ENCODE peak calls at places on chromosome 14, in ten cellular contexts. H is pancreas; Q is cardiac fibroblast; C is fibroblast of mammary gland; G is WERI-Rb-1; L is lower lobe of right lung; W is PC-9; D is fibroblast of pulmonary artery; A is brain microvascular endothelial cell; T is CD8-positive, alpha-beta T cell. B is an unnamed sample.

GRCh38 chr14:58777541-58777979 is 139.8 kb downstream of the DACT1 start:
- DNase-seq in H (no peak), Q (no peak), C (no peak), G (no peak), L (no peak), W (no peak), D (no peak), A (peak), T (no peak), B (no peak)

GRCh38 chr14:63770187-63770807 is 42.4 kb upstream of the SGPP1 start:
- DNase-seq in H (no peak), Q (peak), C (peak), G (peak), L (no peak), W (peak), D (peak), A (peak), T (peak), B (peak)

GRCh38 chr14:42869681-42870080 is 1263.0 kb downstream of the LRFN5 start:
- DNase-seq in H (no peak), Q (no peak), C (peak), G (no peak), L (no peak), W (no peak), D (peak), A (no peak), T (no peak), B (no peak)

GRCh38 chr14:105251920-105252319 is 3.6 kb downstream of the BTBD6 start:
- DNase-seq in H (no peak), Q (no peak), C (no peak), G (no peak), L (no peak), W (no peak), D (no peak), A (no peak), T (no peak), B (peak)

GRCh38 chr14:60760648-60761364 is 26.2 kb downstream of the MNAT1 start:
- DNase-seq in H (no peak), Q (no peak), C (no peak), G (no peak), L (no peak), W (peak), D (no peak), A (no peak), T (no peak), B (no peak)

GRCh38 chr14:31326111-31326510 is 94.2 kb downstream of the HEATR5A start:
- DNase-seq in H (no peak), Q (peak), C (peak), G (no peak), L (no peak), W (no peak), D (peak), A (peak), T (no peak), B (no peak)

GRCh38 chr14:37599527-37600368 is 4.3 kb downstream of the TTC6 start:
- DNase-seq in H (peak), Q (no peak), C (no peak), G (peak), L (peak), W (no peak), D (no peak), A (no peak), T (no peak), B (no peak)

GRCh38 chr14:102944448-102945330 is 22.2 kb downstream of the AMN start:
- DNase-seq in H (no peak), Q (no peak), C (no peak), G (no peak), L (peak), W (no peak), D (no peak), A (no peak), T (no peak), B (no peak)

GRCh38 chr14:92981726-92982125 is 58.8 kb downstream of the CHGA start:
- DNase-seq in H (peak), Q (no peak), C (no peak), G (no peak), L (no peak), W (no peak), D (no peak), A (no peak), T (no peak), B (no peak)

GRCh38 chr14:39015964-39016577 is 87.0 kb downstream of the SEC23A start:
- DNase-seq in H (no peak), Q (peak), C (peak), G (no peak), L (no peak), W (no peak), D (peak), A (no peak), T (no peak), B (no peak)

GRCh38 chr14:45426685-45427282 is 173.8 kb upstream of the MIS18BP1 start:
- DNase-seq in H (no peak), Q (peak), C (peak), G (peak), L (no peak), W (no peak), D (peak), A (peak), T (no peak), B (no peak)

GRCh38 chr14:60590907-60591510 is 58.3 kb downstream of the SIX1 start:
- DNase-seq in H (no peak), Q (no peak), C (no peak), G (no peak), L (no peak), W (no peak), D (no peak), A (no peak), T (no peak), B (no peak)

GRCh38 chr14:61381589-61381988 is 60.2 kb downstream of the PRKCH start:
- DNase-seq in H (peak), Q (no peak), C (no peak), G (no peak), L (peak), W (peak), D (no peak), A (no peak), T (no peak), B (no peak)

GRCh38 chr14:35374273-35374681 is 30.3 kb downstream of the NFKBIA start:
- DNase-seq in H (no peak), Q (peak), C (peak), G (no peak), L (peak), W (peak), D (peak), A (peak), T (no peak), B (no peak)

GRCh38 chr14:30607156-30607780 is 14.9 kb upstream of the SCFD1 start:
- DNase-seq in H (no peak), Q (no peak), C (peak), G (no peak), L (no peak), W (no peak), D (no peak), A (no peak), T (no peak), B (no peak)

GRCh38 chr14:72755766-72756165 is 138.1 kb downstream of the DPF3 start:
- DNase-seq in H (no peak), Q (no peak), C (no peak), G (no peak), L (no peak), W (no peak), D (no peak), A (no peak), T (no peak), B (no peak)

GRCh38 chr14:22838631-22839041 is 2.3 kb downstream of the MMP14 start:
- DNase-seq in H (no peak), Q (peak), C (peak), G (no peak), L (peak), W (no peak), D (peak), A (peak), T (no peak), B (no peak)
- H3K4me3 ChIP-seq in H (peak), Q (peak), C (peak), G (no peak), L (peak), W (no peak), D (peak), A (peak), T (no peak), B (no peak)

GRCh38 chr14:100778078-100778927 is 47.6 kb upstream of the MEG3 start:
- DNase-seq in H (no peak), Q (no peak), C (no peak), G (no peak), L (no peak), W (no peak), D (no peak), A (no peak), T (no peak), B (no peak)
- H3K4me3 ChIP-seq in H (no peak), Q (no peak), C (no peak), G (no peak), L (no peak), W (no peak), D (no peak), A (no peak), T (no peak), B (no peak)

GRCh38 chr14:91327201-91327600 is 82.7 kb upstream of the GPR68 start:
- DNase-seq in H (no peak), Q (no peak), C (no peak), G (no peak), L (no peak), W (no peak), D (no peak), A (no peak), T (no peak), B (no peak)

GRCh38 chr14:91330111-91330696 is 85.7 kb upstream of the GPR68 start:
- DNase-seq in H (no peak), Q (no peak), C (no peak), G (no peak), L (peak), W (no peak), D (no peak), A (no peak), T (no peak), B (no peak)

GRCh38 chr14:91329615-91330014 is 85.1 kb upstream of the GPR68 start:
- DNase-seq in H (no peak), Q (no peak), C (no peak), G (no peak), L (no peak), W (no peak), D (no peak), A (no peak), T (no peak), B (no peak)

GRCh38 chr14:91327661-91328312 is 83.3 kb upstream of the GPR68 start:
- DNase-seq in H (no peak), Q (no peak), C (no peak), G (no peak), L (no peak), W (no peak), D (no peak), A (no peak), T (no peak), B (no peak)

GRCh38 chr14:91328313-91329050 is 84.0 kb upstream of the GPR68 start:
- DNase-seq in H (no peak), Q (no peak), C (no peak), G (no peak), L (no peak), W (no peak), D (no peak), A (no peak), T (no peak), B (no peak)
- H3K4me3 ChIP-seq in H (no peak), Q (no peak), C (no peak), G (no peak), L (no peak), W (no peak), D (no peak), A (no peak), T (no peak), B (no peak)

DNA sequence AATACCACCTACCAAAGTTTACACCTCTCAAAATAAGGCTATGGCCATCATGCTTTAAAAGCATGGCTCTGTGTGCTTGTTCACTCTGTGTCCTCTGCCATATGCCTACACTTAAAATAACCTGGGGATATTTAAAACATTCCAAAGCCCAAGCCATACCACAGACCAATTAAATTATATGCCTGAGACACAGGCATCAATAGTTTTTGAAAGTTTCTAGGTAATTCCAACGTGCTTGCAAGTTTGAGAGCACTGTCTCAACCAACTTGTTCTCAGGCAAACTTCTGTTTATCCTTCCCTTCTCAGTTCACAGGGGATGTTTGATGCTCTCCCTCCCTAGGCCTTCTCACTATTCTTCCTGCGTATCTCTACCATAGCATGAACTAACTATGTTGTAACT is 3.4 kb upstream of the FRMD6 start:
- DNase-seq in H (no peak), Q (no peak), C (no peak), G (no peak), L (no peak), W (no peak), D (no peak), A (no peak), T (no peak), B (no peak)
- H3K4me3 ChIP-seq in H (no peak), Q (no peak), C (no peak), G (no peak), L (no peak), W (peak), D (no peak), A (no peak), T (no peak), B (no peak)

GRCh38 chr14:52067873-52068740 is 752 bp downstream of the NID2 start:
- DNase-seq in H (peak), Q (peak), C (peak), G (peak), L (no peak), W (no peak), D (peak), A (no peak), T (no peak), B (peak)
- H3K4me3 ChIP-seq in H (peak), Q (peak), C (peak), G (peak), L (peak), W (no peak), D (peak), A (peak), T (peak), B (peak)

DNA sequence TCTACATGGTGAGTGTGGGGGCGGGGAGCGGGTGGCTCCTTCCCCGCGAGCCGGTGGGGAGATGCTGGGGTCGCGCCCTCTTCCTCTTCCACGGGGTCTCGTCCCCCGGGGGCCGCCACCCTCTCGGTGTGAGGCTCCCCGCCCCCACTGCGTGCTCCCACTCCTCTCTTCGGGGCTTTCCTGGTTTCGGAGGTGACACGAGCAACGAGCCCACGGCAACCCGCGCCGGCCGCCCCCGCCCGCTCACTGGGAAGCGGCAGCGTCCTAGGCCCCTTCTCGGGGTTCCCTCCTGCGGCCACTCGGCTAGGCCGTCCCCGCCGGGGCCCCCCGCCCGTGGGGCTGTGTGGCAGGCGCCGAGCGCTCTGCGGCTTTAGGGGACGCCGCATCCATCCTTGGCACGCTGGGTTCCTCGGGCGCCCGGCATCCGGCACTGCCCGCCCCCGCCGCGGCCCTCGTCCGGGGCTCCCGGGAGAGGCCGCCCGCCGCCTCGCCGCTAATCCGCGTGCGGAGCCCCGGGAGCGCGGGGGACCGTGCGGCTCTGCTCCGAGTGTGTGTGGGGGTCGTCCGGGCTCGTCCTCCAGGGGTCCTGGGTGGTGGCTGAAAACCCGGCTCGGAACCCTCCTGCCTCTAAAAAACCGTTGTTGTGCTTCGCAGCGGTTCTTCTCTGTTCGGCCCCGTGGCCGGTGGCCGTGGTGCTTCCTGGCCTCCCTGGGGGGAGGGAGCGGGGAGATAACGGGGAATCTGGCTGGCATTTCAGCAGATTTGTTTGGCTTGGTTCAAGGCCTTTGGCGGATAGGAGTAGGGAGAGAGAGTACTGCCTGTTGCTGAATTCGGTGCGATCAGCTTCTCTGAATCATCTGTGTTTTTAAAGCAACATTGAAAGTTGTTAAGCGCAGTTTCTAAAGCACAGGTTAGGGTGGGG is 998 bp downstream of the PCNX1 start:
- DNase-seq in H (peak), Q (peak), C (peak), G (peak), L (peak), W (peak), D (peak), A (peak), T (peak), B (peak)
- H3K4me3 ChIP-seq in H (peak), Q (peak), C (peak), G (peak), L (peak), W (peak), D (peak), A (peak), T (peak), B (peak)

DNA sequence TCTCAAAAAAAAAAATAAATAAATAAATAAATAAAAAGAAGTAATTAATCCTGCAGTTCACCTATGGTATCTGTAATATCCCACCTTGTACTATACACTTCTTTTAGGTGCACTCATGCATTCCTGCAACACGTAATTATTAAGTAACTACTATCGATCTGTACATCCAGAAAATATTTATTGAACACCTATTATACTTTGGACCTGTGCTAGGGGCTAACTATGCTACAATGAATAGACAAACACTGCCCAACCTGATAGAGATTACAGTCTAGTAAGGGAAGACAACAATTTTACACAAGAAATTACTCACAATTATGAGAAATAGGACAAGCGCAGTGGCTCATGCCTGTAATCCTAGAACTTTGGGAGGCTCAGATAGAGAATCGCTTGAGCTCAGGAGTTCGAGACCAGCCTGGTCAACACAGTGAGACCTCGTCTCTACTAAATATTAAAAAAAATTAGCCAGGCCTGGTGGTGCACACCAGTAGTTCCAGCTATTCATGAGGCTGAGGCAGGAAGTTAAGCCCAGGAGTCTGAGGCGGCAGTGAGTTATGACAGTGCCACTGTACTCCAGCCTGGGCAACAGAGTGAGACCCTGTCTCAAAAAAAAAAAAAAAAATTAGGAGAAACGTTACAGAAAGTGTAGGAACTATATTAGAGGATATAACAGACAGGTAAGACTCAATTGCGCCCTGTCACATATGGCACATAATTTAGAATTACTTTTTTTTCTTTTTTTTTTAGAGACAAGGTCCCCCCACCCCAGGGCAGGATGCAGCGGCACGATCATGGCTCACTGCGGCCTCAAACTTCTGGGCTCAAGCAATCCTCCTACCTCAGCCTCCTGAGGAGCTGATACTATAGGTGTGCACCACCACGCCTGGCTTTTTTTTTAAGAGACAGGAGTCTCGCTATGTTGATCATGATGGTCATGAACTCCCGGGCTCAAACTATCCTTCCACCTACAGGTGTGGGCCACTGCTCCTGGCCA is 1.2 kb downstream of the NRDE2 start:
- DNase-seq in H (no peak), Q (no peak), C (no peak), G (no peak), L (no peak), W (no peak), D (no peak), A (no peak), T (no peak), B (no peak)
- H3K4me3 ChIP-seq in H (peak), Q (peak), C (peak), G (no peak), L (peak), W (peak), D (peak), A (peak), T (peak), B (peak)

GRCh38 chr14:95943699-95944098 is 67.1 kb downstream of the TUNAR start:
- DNase-seq in H (no peak), Q (no peak), C (no peak), G (no peak), L (no peak), W (no peak), D (no peak), A (no peak), T (no peak), B (no peak)
- H3K4me3 ChIP-seq in H (no peak), Q (no peak), C (no peak), G (no peak), L (no peak), W (no peak), D (no peak), A (no peak), T (no peak), B (no peak)

B was measured in BE2C.